ENCODE peak calls at places on chromosomes 3 and 15, in seven cellular contexts. X is NCI-H1105 treated with DMSO at 0.1 percent for 48 hours; I is neural progenitor cell; C is activated CD8-positive, alpha-beta memory T cell treated with anti-CD3 and anti-CD28 coated beads, Interleukin-2, amount 50 U/mL, for 4 hours; G is stimulated activated CD8-positive, alpha-beta memory T cell treated with anti-CD3 and anti-CD28 coated beads, Interleukin-7, amount 100 ng/mL, for 1 hour; M is foreskin keratinocyte; O is spleen. P is an unnamed sample.

GRCh38 chr3:11379238-11379823 is 107.1 kb downstream of the ATG7 start:
- DNase-seq in C (no peak), O (no peak), M (peak), I (peak), G (no peak), X (peak), P (peak)

GRCh38 chr3:58383476-58383875 is 50.2 kb downstream of the PDHB start:
- DNase-seq in M (peak), C (no peak), G (no peak), O (no peak), X (no peak), I (no peak), P (no peak)

GRCh38 chr15:28989239-28989830 is 103.6 kb downstream of the APBA2 start:
- DNase-seq in O (no peak), X (no peak), I (peak), M (no peak), G (no peak), C (no peak), P (peak)

GRCh38 chr15:68989876-68990754 is 24.4 kb upstream of the NOX5 start:
- DNase-seq in C (no peak), G (no peak), X (no peak), O (no peak), M (no peak), I (no peak), P (no peak)

GRCh38 chr3:191328383-191328962 is 721 bp upstream of the CCDC50 start:
- DNase-seq in G (no peak), C (no peak), X (no peak), M (no peak), I (no peak), O (no peak), P (no peak)

GRCh38 chr3:15815696-15816095 is 17.9 kb upstream of the ANKRD28 start:
- DNase-seq in I (peak), G (no peak), M (peak), C (no peak), X (peak), O (no peak), P (no peak)

GRCh38 chr3:168086541-168087260 is 9.0 kb downstream of the GOLIM4 start:
- DNase-seq in I (no peak), C (no peak), X (no peak), G (no peak), M (no peak), O (no peak), P (no peak)

GRCh38 chr3:191280111-191280510 is 49.1 kb upstream of the CCDC50 start:
- DNase-seq in M (no peak), G (no peak), C (no peak), X (no peak), I (no peak), O (no peak), P (no peak)

GRCh38 chr3:46665763-46666470 is 27.6 kb downstream of the ALS2CL start:
- DNase-seq in C (no peak), M (no peak), X (no peak), G (no peak), I (no peak), O (peak), P (no peak)

GRCh38 chr3:193869221-193870201 is 266.4 kb upstream of the HES1 start:
- DNase-seq in C (no peak), M (peak), I (peak), X (no peak), G (no peak), O (peak), P (peak)

GRCh38 chr3:159187706-159188105 is 385.9 kb downstream of the MFSD1 start:
- DNase-seq in M (no peak), C (no peak), I (no peak), G (no peak), X (peak), O (no peak), P (no peak)

GRCh38 chr3:101635345-101635744 is 41.6 kb downstream of the ZBTB11 start:
- DNase-seq in C (no peak), X (no peak), G (no peak), I (no peak), O (peak), M (no peak), P (no peak)

GRCh38 chr3:39644176-39644575 is 165.2 kb upstream of the MYRIP start:
- DNase-seq in C (no peak), O (no peak), M (no peak), X (no peak), G (no peak), I (no peak), P (no peak)

GRCh38 chr15:100849021-100849831 is 30.4 kb upstream of the ALDH1A3 start:
- DNase-seq in C (peak), I (no peak), X (peak), O (peak), G (peak), M (peak), P (peak)

GRCh38 chr3:153137626-153138025 is 24.4 kb upstream of the RAP2B start:
- DNase-seq in X (no peak), M (no peak), G (no peak), C (no peak), I (no peak), O (no peak), P (no peak)

GRCh38 chr3:65024148-65024547 is 336.3 kb upstream of the ADAMTS9 start:
- DNase-seq in G (no peak), I (no peak), C (no peak), O (no peak), X (no peak), M (no peak), P (no peak)

GRCh38 chr3:137071104-137071503 is 113.3 kb downstream of the IL20RB start:
- DNase-seq in M (no peak), I (no peak), G (no peak), C (no peak), O (no peak), X (no peak), P (no peak)